ENCODE peak calls at places on chromosomes 7 and 10, in ten cellular contexts. K is cardiac muscle cell; O is activated CD8-positive, alpha-beta memory T cell treated with anti-CD3 and anti-CD28 coated beads, Interleukin-2, amount 50 U/mL, for 48 hours; L is T-helper 22 cell; G is ACHN; J is A549; Q is effector memory CD8-positive, alpha-beta T cell; Y is activated CD8-positive, alpha-beta T cell treated with anti-CD3 and anti-CD28 coated beads for 36 hours; C is fibroblast of pulmonary artery; M is small intestine. T is an unnamed sample.
A peak's percentile ranks its signal among the peaks of the same experiment; 100 is the strongest.

GRCh38 chr10:1672001-1672781 is 65.1 kb downstream of the ADARB2 start:
- DNase-seq in K (no peak), O (no peak), L (no peak), G (no peak), J (no peak), Q (no peak), Y (no peak), C (no peak), M (no peak), T (no peak)

GRCh38 chr10:91251430-91252056 is 31.1 kb downstream of the PCGF5 start:
- DNase-seq in K (peak; percentile 70), O (no peak), L (peak; percentile 3), G (peak; percentile 69), J (peak; percentile 40), Q (peak; percentile 45), Y (peak; percentile 52), C (peak; percentile 75), M (peak; percentile 69), T (peak; percentile 69)

GRCh38 chr10:60348982-60349381 is 40.7 kb downstream of the ANK3 start:
- DNase-seq in K (peak; percentile 69), O (no peak), L (no peak), G (no peak), J (no peak), Q (no peak), Y (no peak), C (peak; percentile 71), M (no peak), T (no peak)

GRCh38 chr10:54139819-54140428 is 661.1 kb downstream of the PCDH15 start:
- DNase-seq in K (no peak), O (no peak), L (no peak), G (no peak), J (no peak), Q (no peak), Y (no peak), C (no peak), M (no peak), T (no peak)

GRCh38 chr7:95141755-95142154 is 182.6 kb downstream of the PON1 start:
- DNase-seq in K (peak; percentile 33), O (no peak), L (no peak), G (no peak), J (no peak), Q (no peak), Y (no peak), C (peak; percentile 20), M (no peak), T (no peak)

GRCh38 chr10:128417776-128418175 is 291.6 kb upstream of the MKI67 start:
- DNase-seq in K (no peak), O (no peak), L (no peak), G (no peak), J (no peak), Q (no peak), Y (no peak), C (no peak), M (no peak), T (no peak)

GRCh38 chr10:69445094-69445493 is 6.2 kb upstream of the TSPAN15 start:
- DNase-seq in K (no peak), O (no peak), L (no peak), G (peak; percentile 30), J (no peak), Q (no peak), Y (no peak), C (no peak), M (no peak), T (no peak)

GRCh38 chr7:43873300-43873699 is 4.0 kb upstream of the MRPS24 start:
- DNase-seq in K (peak; percentile 65), O (no peak), L (no peak), G (no peak), J (no peak), Q (no peak), Y (no peak), C (peak; percentile 69), M (peak; percentile 86), T (no peak)

GRCh38 chr7:95323410-95324129 is 762 bp downstream of the PON1 start:
- DNase-seq in K (no peak), O (no peak), L (no peak), G (no peak), J (no peak), Q (no peak), Y (no peak), C (no peak), M (no peak), T (no peak)

GRCh38 chr7:55481126-55481525 is 91.2 kb downstream of the VOPP1 start:
- DNase-seq in K (no peak), O (no peak), L (no peak), G (no peak), J (no peak), Q (no peak), Y (no peak), C (no peak), M (no peak), T (no peak)

GRCh38 chr7:73363225-73364005 is 35.5 kb downstream of the FKBP6 start:
- DNase-seq in K (no peak), O (no peak), L (no peak), G (no peak), J (no peak), Q (no peak), Y (no peak), C (no peak), M (no peak), T (no peak)

GRCh38 chr10:103415581-103415980 is 19.2 kb downstream of the PDCD11 start:
- DNase-seq in K (no peak), O (no peak), L (no peak), G (no peak), J (no peak), Q (no peak), Y (no peak), C (no peak), M (no peak), T (no peak)

GRCh38 chr7:156735861-156736260 is 95.3 kb downstream of the RNF32 start:
- DNase-seq in K (no peak), O (no peak), L (no peak), G (no peak), J (no peak), Q (no peak), Y (no peak), C (peak; percentile 61), M (no peak), T (no peak)

GRCh38 chr10:109456566-109457361 is 466.5 kb downstream of the XPNPEP1 start:
- DNase-seq in K (peak; percentile 0), O (no peak), L (no peak), G (no peak), J (no peak), Q (no peak), Y (no peak), C (no peak), M (no peak), T (no peak)

GRCh38 chr10:28328346-28328745 is 25.5 kb upstream of the MPP7 start:
- DNase-seq in K (no peak), O (no peak), L (no peak), G (no peak), J (no peak), Q (no peak), Y (no peak), C (no peak), M (no peak), T (no peak)

GRCh38 chr10:61280303-61280702 is 172.9 kb downstream of the TMEM26 start:
- DNase-seq in K (peak; percentile 10), O (no peak), L (no peak), G (no peak), J (no peak), Q (no peak), Y (no peak), C (peak; percentile 31), M (no peak), T (no peak)

GRCh38 chr10:102678842-102679289 is 34.6 kb downstream of the TRIM8 start:
- DNase-seq in K (peak; percentile 74), O (no peak), L (no peak), G (peak; percentile 75), J (peak; percentile 74), Q (no peak), Y (peak; percentile 42), C (peak; percentile 67), M (peak; percentile 57), T (no peak)